ENCODE peak calls at places on chromosome 14, in six cellular contexts. One of them, this sample, is unnamed.

GRCh38 chr14:26319139-26319864 is 278.5 kb downstream of the NOVA1 start:
- DNase-seq in spleen: no peak
- DNase-seq in GM13977: no peak
- DNase-seq in CD8-positive, alpha-beta T cell: no peak
- DNase-seq in stimulated activated CD4-positive, alpha-beta T cell treated with anti-CD3 and anti-CD28 coated beads, Interleukin-2, amount 100 ng/mL, for 24 hours: no peak
- DNase-seq in stomach: no peak
- DNase-seq in this sample: no peak

GRCh38 chr14:92666251-92666650 is 82.2 kb downstream of the LGMN start:
- DNase-seq in CD8-positive, alpha-beta T cell: no peak
- DNase-seq in stimulated activated CD4-positive, alpha-beta T cell treated with anti-CD3 and anti-CD28 coated beads, Interleukin-2, amount 100 ng/mL, for 24 hours: no peak
- DNase-seq in GM13977: no peak
- DNase-seq in spleen: no peak
- DNase-seq in stomach: no peak
- DNase-seq in this sample: no peak

GRCh38 chr14:94770251-94770749 is 387 bp upstream of the GSC start:
- DNase-seq in stimulated activated CD4-positive, alpha-beta T cell treated with anti-CD3 and anti-CD28 coated beads, Interleukin-2, amount 100 ng/mL, for 24 hours: no peak
- DNase-seq in stomach: no peak
- DNase-seq in spleen: peak
- DNase-seq in CD8-positive, alpha-beta T cell: no peak
- DNase-seq in GM13977: no peak
- DNase-seq in this sample: no peak

GRCh38 chr14:20427231-20428009 is 8.5 kb downstream of the KLHL33 start:
- DNase-seq in GM13977: peak
- DNase-seq in stomach: no peak
- DNase-seq in spleen: no peak
- DNase-seq in stimulated activated CD4-positive, alpha-beta T cell treated with anti-CD3 and anti-CD28 coated beads, Interleukin-2, amount 100 ng/mL, for 24 hours: no peak
- DNase-seq in CD8-positive, alpha-beta T cell: no peak
- DNase-seq in this sample: peak

GRCh38 chr14:93928184-93929047 is 1.3 kb downstream of the FAM181A start:
- DNase-seq in stomach: no peak
- DNase-seq in spleen: no peak
- DNase-seq in CD8-positive, alpha-beta T cell: no peak
- DNase-seq in GM13977: no peak
- DNase-seq in stimulated activated CD4-positive, alpha-beta T cell treated with anti-CD3 and anti-CD28 coated beads, Interleukin-2, amount 100 ng/mL, for 24 hours: no peak
- DNase-seq in this sample: no peak

GRCh38 chr14:78987006-78987405 is 816.8 kb downstream of the NRXN3 start:
- DNase-seq in CD8-positive, alpha-beta T cell: no peak
- DNase-seq in stimulated activated CD4-positive, alpha-beta T cell treated with anti-CD3 and anti-CD28 coated beads, Interleukin-2, amount 100 ng/mL, for 24 hours: no peak
- DNase-seq in GM13977: no peak
- DNase-seq in stomach: no peak
- DNase-seq in spleen: no peak
- DNase-seq in this sample: no peak

GRCh38 chr14:93543766-93544165 is 113.0 kb downstream of the UNC79 start:
- DNase-seq in CD8-positive, alpha-beta T cell: no peak
- DNase-seq in stimulated activated CD4-positive, alpha-beta T cell treated with anti-CD3 and anti-CD28 coated beads, Interleukin-2, amount 100 ng/mL, for 24 hours: no peak
- DNase-seq in GM13977: peak
- DNase-seq in spleen: no peak
- DNase-seq in stomach: no peak
- DNase-seq in this sample: no peak

GRCh38 chr14:92635031-92635430 is 113.4 kb downstream of the LGMN start:
- DNase-seq in stimulated activated CD4-positive, alpha-beta T cell treated with anti-CD3 and anti-CD28 coated beads, Interleukin-2, amount 100 ng/mL, for 24 hours: no peak
- DNase-seq in CD8-positive, alpha-beta T cell: no peak
- DNase-seq in stomach: no peak
- DNase-seq in spleen: peak
- DNase-seq in GM13977: no peak
- DNase-seq in this sample: no peak

GRCh38 chr14:61430066-61430757 is 108.8 kb downstream of the PRKCH start:
- DNase-seq in GM13977: no peak
- DNase-seq in stomach: no peak
- DNase-seq in CD8-positive, alpha-beta T cell: no peak
- DNase-seq in spleen: no peak
- DNase-seq in stimulated activated CD4-positive, alpha-beta T cell treated with anti-CD3 and anti-CD28 coated beads, Interleukin-2, amount 100 ng/mL, for 24 hours: no peak
- DNase-seq in this sample: no peak

GRCh38 chr14:68637106-68638021 is 155.5 kb downstream of the ZFP36L1 start:
- DNase-seq in CD8-positive, alpha-beta T cell: no peak
- DNase-seq in spleen: peak
- DNase-seq in stimulated activated CD4-positive, alpha-beta T cell treated with anti-CD3 and anti-CD28 coated beads, Interleukin-2, amount 100 ng/mL, for 24 hours: peak
- DNase-seq in GM13977: no peak
- DNase-seq in stomach: no peak
- DNase-seq in this sample: no peak